ENCODE peak calls at places on chromosomes 13 and 19, in four cellular contexts. One of them, this sample, is unnamed.

GRCh38 chr19:34834513-34834912 is 61.5 kb upstream of the ZNF599 start:
- DNase-seq in heart left ventricle: no peak
- DNase-seq in Peyer's patch: no peak
- DNase-seq in body of pancreas: no peak
- DNase-seq in this sample: no peak

GRCh38 chr19:18514800-18515682 is 6.8 kb downstream of the ELL start:
- DNase-seq in heart left ventricle: peak; percentile 70
- DNase-seq in Peyer's patch: peak; percentile 92
- DNase-seq in body of pancreas: peak; percentile 58
- DNase-seq in this sample: peak; percentile 92

GRCh38 chr13:83125791-83126190 is 756.5 kb downstream of the SLITRK1 start:
- DNase-seq in heart left ventricle: no peak
- DNase-seq in Peyer's patch: no peak
- DNase-seq in body of pancreas: no peak
- DNase-seq in this sample: no peak

GRCh38 chr19:19652482-19653295 is 9.2 kb upstream of the GMIP start:
- DNase-seq in heart left ventricle: no peak
- DNase-seq in Peyer's patch: no peak
- DNase-seq in body of pancreas: no peak
- DNase-seq in this sample: peak; percentile 11

GRCh38 chr13:36033035-36033434 is 98.1 kb downstream of the DCLK1 start:
- DNase-seq in heart left ventricle: no peak
- DNase-seq in Peyer's patch: no peak
- DNase-seq in body of pancreas: no peak
- DNase-seq in this sample: no peak

GRCh38 chr19:31285744-31286143 is 63.5 kb downstream of the TSHZ3 start:
- DNase-seq in heart left ventricle: no peak
- DNase-seq in Peyer's patch: no peak
- DNase-seq in body of pancreas: no peak
- DNase-seq in this sample: peak; percentile 29

GRCh38 chr13:39105110-39105509 is 66.9 kb downstream of the NHLRC3 start:
- DNase-seq in heart left ventricle: no peak
- DNase-seq in Peyer's patch: no peak
- DNase-seq in body of pancreas: no peak
- DNase-seq in this sample: no peak

GRCh38 chr13:79503069-79503468 is 22.1 kb downstream of the NDFIP2 start:
- DNase-seq in heart left ventricle: no peak
- DNase-seq in Peyer's patch: no peak
- DNase-seq in body of pancreas: no peak
- DNase-seq in this sample: no peak

GRCh38 chr13:100951031-100951430 is 276.4 kb upstream of the TMTC4 start:
- DNase-seq in heart left ventricle: no peak
- DNase-seq in Peyer's patch: no peak
- DNase-seq in body of pancreas: no peak
- DNase-seq in this sample: no peak

GRCh38 chr13:92103673-92104296 is 705.4 kb downstream of the GPC5 start:
- DNase-seq in heart left ventricle: no peak
- DNase-seq in Peyer's patch: no peak
- DNase-seq in body of pancreas: no peak
- DNase-seq in this sample: no peak

GRCh38 chr13:56988543-56988942 is 152.2 kb upstream of the PRR20A start:
- DNase-seq in heart left ventricle: no peak
- DNase-seq in Peyer's patch: no peak
- DNase-seq in body of pancreas: no peak
- DNase-seq in this sample: no peak

GRCh38 chr13:94706854-94707399 is 5.4 kb downstream of the SOX21 start:
- DNase-seq in heart left ventricle: no peak
- DNase-seq in Peyer's patch: no peak
- DNase-seq in body of pancreas: no peak
- DNase-seq in this sample: no peak

GRCh38 chr13:101267656-101268055 is 148.7 kb downstream of the NALCN start:
- DNase-seq in heart left ventricle: no peak
- DNase-seq in Peyer's patch: no peak
- DNase-seq in body of pancreas: no peak
- DNase-seq in this sample: no peak

GRCh38 chr13:44388427-44388826 is 14.8 kb downstream of the SERP2 start:
- DNase-seq in heart left ventricle: peak; percentile 66
- DNase-seq in Peyer's patch: no peak
- DNase-seq in body of pancreas: no peak
- DNase-seq in this sample: no peak

DNA sequence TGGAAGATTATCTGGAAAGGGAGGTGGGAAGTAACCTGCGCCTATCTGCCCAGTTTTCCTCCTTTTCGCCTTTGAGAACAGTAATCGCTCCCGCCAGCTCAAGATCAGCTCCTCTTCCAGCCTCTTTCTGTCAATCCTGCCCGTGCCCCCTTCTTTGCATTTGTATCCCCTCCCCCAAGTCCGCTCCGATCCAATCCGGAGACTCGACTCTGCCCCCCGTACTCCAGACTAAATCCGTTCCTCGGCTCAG is 327 bp upstream of the RAB4B start:
- DNase-seq in heart left ventricle: no peak
- DNase-seq in Peyer's patch: no peak
- DNase-seq in body of pancreas: no peak
- DNase-seq in this sample: no peak
- H3K4me1 ChIP-seq in heart left ventricle: peaks cover 15% of the 10 kb centered on the region
- H3K4me1 ChIP-seq in Peyer's patch: peaks cover 15% of the 10 kb centered on the region
- H3K4me1 ChIP-seq in body of pancreas: peaks cover 16% of the 10 kb centered on the region
- H3K4me1 ChIP-seq in this sample: peaks cover 15% of the 10 kb centered on the region

DNA sequence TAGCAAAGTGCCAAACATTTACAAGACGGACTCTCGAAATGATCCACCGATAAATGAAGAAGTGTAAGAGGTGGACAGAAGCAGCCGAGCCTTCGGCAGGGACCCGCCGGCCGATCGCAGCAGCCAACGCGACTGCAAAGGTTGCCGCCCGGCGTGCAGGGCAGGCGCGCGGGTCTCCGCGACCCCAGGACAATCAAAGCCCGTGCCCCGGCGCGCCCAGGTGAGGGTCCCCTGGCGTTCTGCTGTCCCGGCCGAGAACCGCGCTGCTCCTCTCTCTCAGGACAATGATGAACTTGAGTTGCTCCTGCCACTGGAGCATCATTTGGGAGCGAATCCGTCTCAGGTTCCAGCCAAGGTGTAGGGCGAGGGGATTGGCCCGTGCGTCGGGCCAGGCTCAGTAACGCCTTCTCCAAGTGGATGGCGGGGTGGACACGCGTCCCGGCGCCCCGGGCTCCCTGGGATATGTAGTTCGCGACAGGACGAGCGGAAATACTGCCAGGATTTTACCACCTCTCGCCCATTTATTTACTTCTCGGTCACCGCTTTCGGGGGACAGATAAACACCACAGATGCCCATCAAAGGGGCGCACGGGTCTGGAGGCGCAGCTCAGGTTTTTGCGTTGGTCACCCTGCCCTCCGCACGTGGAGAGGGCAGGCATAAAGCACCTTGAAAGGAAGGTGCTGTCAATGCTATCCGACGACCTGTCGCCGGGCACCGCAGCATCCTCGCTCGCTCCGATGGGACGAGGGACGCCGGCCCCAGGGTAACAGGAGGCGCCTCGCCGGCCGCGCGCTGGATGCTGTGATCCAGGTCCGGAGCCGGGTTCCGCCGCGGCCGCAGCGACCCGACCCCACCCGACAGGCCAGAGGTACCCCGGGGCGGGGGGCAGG is at the start of the genes BIVM and POGLUT2:
- DNase-seq in heart left ventricle: peak; percentile 94
- DNase-seq in Peyer's patch: peak; percentile 94
- DNase-seq in body of pancreas: peak; percentile 91
- DNase-seq in this sample: peak; percentile 95
- TF ChIP-seq POLR2A in heart left ventricle: peak; percentile 56
- TF ChIP-seq POLR2A in Peyer's patch: no peak
- TF ChIP-seq POLR2A in body of pancreas: no peak
- TF ChIP-seq POLR2A in this sample: peak; percentile 53

DNA sequence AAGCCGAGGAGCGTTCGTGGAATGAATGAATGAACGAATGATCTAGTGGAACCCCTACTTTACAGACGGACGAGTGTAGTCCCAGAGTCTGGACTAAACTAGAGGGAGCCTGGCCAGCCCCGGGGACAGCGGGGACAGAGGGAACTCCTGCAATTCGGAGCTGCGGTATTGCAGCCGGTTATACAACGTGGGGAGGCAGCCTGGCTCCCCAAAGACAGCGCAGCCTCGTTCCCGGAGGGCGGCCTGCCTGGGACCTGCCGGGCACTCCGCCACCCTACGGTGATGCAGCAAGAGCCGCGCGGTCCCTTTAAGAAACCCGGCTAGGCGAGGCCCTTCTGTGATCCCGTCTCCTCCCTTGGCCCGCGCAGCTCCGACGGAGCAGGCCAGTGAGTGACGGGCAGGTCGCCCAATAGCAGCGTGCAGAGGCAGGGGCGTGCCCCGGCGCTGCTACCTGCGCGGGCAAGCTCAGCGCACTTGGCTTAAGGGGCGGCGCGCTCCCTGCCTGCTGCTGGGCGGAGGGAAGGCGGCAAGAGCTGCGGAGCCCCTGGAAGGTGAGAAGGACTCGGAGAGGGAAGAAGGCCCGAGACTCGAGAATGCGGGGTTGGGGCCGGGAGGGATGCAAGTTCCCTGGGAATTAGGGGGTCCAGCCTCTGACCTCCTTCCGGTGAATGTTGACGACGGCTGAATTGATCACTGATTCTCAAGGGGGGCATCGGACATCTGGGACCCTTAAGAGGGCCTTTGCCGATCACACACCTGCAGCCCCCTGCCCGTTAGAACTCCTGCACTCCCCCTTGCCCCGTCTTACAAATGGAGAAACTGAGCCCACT is at the start of gene ABCA7:
- DNase-seq in heart left ventricle: peak; percentile 98
- DNase-seq in Peyer's patch: peak; percentile 100
- DNase-seq in body of pancreas: peak; percentile 100
- DNase-seq in this sample: peak; percentile 100
- H3K27ac ChIP-seq in heart left ventricle: no peak within 1 kb of the TSS
- H3K27ac ChIP-seq in Peyer's patch: peak within 1 kb of the TSS; percentile 88
- H3K27ac ChIP-seq in body of pancreas: peak within 1 kb of the TSS; percentile 71
- H3K27ac ChIP-seq in this sample: no peak within 1 kb of the TSS

GRCh38 chr13:99894105-99894504 is 77.5 kb downstream of the ZIC5 start:
- DNase-seq in heart left ventricle: no peak
- DNase-seq in Peyer's patch: no peak
- DNase-seq in body of pancreas: no peak
- DNase-seq in this sample: no peak
- H3K4me1 ChIP-seq in heart left ventricle: peaks cover 18% of the 10 kb centered on the region
- H3K4me1 ChIP-seq in Peyer's patch: peaks cover 12% of the 10 kb centered on the region
- H3K4me1 ChIP-seq in body of pancreas: peaks cover 7% of the 10 kb centered on the region
- H3K4me1 ChIP-seq in this sample: peaks cover 4% of the 10 kb centered on the region

DNA sequence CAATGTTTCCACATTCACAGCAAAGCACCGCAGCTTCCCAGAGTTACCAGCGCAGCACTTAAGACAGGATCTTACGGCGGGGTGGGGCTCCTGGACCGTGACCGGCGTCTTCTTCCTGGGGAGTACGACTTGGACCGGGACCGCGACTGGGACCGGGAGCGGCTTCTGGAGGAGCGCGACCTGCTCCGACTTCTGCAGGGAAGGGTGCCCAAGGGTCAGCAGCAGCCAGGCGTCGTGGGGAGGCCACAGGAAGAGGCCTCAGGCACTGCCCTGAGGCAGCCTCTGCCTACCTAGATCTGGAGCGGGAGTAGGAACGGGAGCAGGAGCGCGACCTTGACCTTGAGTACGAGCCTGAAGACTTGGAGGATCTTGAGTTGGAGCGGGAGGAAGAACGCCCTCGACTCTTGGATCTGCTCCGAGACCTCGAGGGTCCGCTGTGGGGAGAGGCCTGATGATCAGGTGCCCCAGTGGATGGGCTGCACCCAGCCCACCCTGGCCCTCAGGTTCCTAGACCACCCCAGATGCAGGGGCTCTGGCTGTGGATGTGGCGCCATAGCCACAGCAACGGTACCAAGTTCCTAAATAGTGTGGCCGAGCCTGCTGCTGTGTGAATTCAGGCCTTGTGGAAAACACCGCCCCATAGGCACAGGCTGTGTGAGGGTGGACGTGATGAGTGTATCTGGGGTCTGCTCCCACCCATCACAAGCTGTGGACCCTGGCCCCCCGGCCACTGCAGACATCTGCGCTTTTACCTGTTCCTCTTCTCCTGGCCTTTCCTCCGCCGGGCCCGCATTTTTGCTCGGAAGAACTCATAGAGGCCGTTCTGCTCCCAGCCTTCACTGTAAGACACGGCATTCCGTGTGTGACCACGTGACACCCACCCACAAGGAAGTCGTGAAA is 21.9 kb downstream of the CHERP start:
- DNase-seq in heart left ventricle: no peak
- DNase-seq in Peyer's patch: no peak
- DNase-seq in body of pancreas: no peak
- DNase-seq in this sample: peak; percentile 22
- TF ChIP-seq POLR2A in heart left ventricle: no peak
- TF ChIP-seq POLR2A in Peyer's patch: no peak
- TF ChIP-seq POLR2A in body of pancreas: no peak
- TF ChIP-seq POLR2A in this sample: no peak

GRCh38 chr19:10735741-10736140 is 17.9 kb downstream of the DNM2 start:
- DNase-seq in heart left ventricle: no peak
- DNase-seq in Peyer's patch: no peak
- DNase-seq in body of pancreas: no peak
- DNase-seq in this sample: no peak

GRCh38 chr19:10736916-10737551 is 19.2 kb downstream of the DNM2 start:
- DNase-seq in heart left ventricle: no peak
- DNase-seq in Peyer's patch: no peak
- DNase-seq in body of pancreas: no peak
- DNase-seq in this sample: no peak

GRCh38 chr19:10736189-10736588 is 18.3 kb downstream of the DNM2 start:
- DNase-seq in heart left ventricle: no peak
- DNase-seq in Peyer's patch: no peak
- DNase-seq in body of pancreas: no peak
- DNase-seq in this sample: no peak

GRCh38 chr19:10740798-10741197 is 22.9 kb downstream of the DNM2 start:
- DNase-seq in heart left ventricle: no peak
- DNase-seq in Peyer's patch: no peak
- DNase-seq in body of pancreas: no peak
- DNase-seq in this sample: no peak

GRCh38 chr19:10737680-10738079 is 19.8 kb downstream of the DNM2 start:
- DNase-seq in heart left ventricle: no peak
- DNase-seq in Peyer's patch: no peak
- DNase-seq in body of pancreas: no peak
- DNase-seq in this sample: no peak
- H3K27ac ChIP-seq in heart left ventricle: no peak overlapping the region
- H3K27ac ChIP-seq in Peyer's patch: peak overlapping the region; percentile 43
- H3K27ac ChIP-seq in body of pancreas: no peak overlapping the region
- H3K27ac ChIP-seq in this sample: no peak overlapping the region

GRCh38 chr13:113851826-113852535 is 11.9 kb downstream of the GAS6 start:
- DNase-seq in heart left ventricle: no peak
- DNase-seq in Peyer's patch: no peak
- DNase-seq in body of pancreas: no peak
- DNase-seq in this sample: no peak
- H3K4me1 ChIP-seq in heart left ventricle: peaks cover 92% of the 10 kb centered on the region
- H3K4me1 ChIP-seq in Peyer's patch: peaks cover 81% of the 10 kb centered on the region
- H3K4me1 ChIP-seq in body of pancreas: peaks cover 68% of the 10 kb centered on the region
- H3K4me1 ChIP-seq in this sample: peaks cover 20% of the 10 kb centered on the region

GRCh38 chr19:39845172-39845571 is 1.0 kb downstream of the FBL start:
- DNase-seq in heart left ventricle: no peak
- DNase-seq in Peyer's patch: no peak
- DNase-seq in body of pancreas: no peak
- DNase-seq in this sample: no peak

GRCh38 chr19:39845621-39846175 is 481 bp downstream of the FBL start:
- DNase-seq in heart left ventricle: peak; percentile 36
- DNase-seq in Peyer's patch: no peak
- DNase-seq in body of pancreas: no peak
- DNase-seq in this sample: peak; percentile 31

GRCh38 chr19:39846678-39847486 is 703 bp upstream of the FBL start:
- DNase-seq in heart left ventricle: no peak
- DNase-seq in Peyer's patch: no peak
- DNase-seq in body of pancreas: no peak
- DNase-seq in this sample: no peak

GRCh38 chr19:39847525-39847924 is 1.3 kb upstream of the FBL start:
- DNase-seq in heart left ventricle: no peak
- DNase-seq in Peyer's patch: no peak
- DNase-seq in body of pancreas: no peak
- DNase-seq in this sample: no peak

GRCh38 chr19:39846176-39846677 is at the start of gene FBL:
- DNase-seq in heart left ventricle: peak; percentile 98
- DNase-seq in Peyer's patch: peak; percentile 98
- DNase-seq in body of pancreas: peak; percentile 98
- DNase-seq in this sample: peak; percentile 97
- TF ChIP-seq POLR2A in heart left ventricle: peak; percentile 92
- TF ChIP-seq POLR2A in Peyer's patch: peak; percentile 73
- TF ChIP-seq POLR2A in body of pancreas: peak; percentile 45
- TF ChIP-seq POLR2A in this sample: peak; percentile 74